ENCODE peak calls at places on chromosomes 7 and 10, in eight cellular contexts. One of them, this sample, is unnamed.
A peak's percentile ranks its signal among the peaks of the same experiment; 100 is the strongest.

GRCh38 chr7:102236592-102237287 is 49.9 kb upstream of the SH2B2 start:
- DNase-seq in HCT116: peak; percentile 28
- DNase-seq in AG04450: peak; percentile 24
- DNase-seq in cardiac fibroblast: peak; percentile 76
- DNase-seq in OCI-LY7: peak; percentile 57
- DNase-seq in astrocyte of the spinal cord: peak; percentile 65
- DNase-seq in lower lobe of right lung: no peak
- DNase-seq in nephron progenitor cell: peak; percentile 72
- DNase-seq in this sample: peak; percentile 67

GRCh38 chr10:35564276-35564982 is 40.7 kb upstream of the GJD4 start:
- DNase-seq in lower lobe of right lung: no peak
- DNase-seq in astrocyte of the spinal cord: peak; percentile 47
- DNase-seq in nephron progenitor cell: no peak
- DNase-seq in OCI-LY7: peak; percentile 62
- DNase-seq in cardiac fibroblast: peak; percentile 64
- DNase-seq in AG04450: no peak
- DNase-seq in HCT116: no peak
- DNase-seq in this sample: no peak

GRCh38 chr10:2839081-2839725 is 228.1 kb upstream of the PFKP start:
- DNase-seq in OCI-LY7: peak; percentile 24
- DNase-seq in nephron progenitor cell: peak; percentile 54
- DNase-seq in HCT116: no peak
- DNase-seq in AG04450: no peak
- DNase-seq in lower lobe of right lung: peak; percentile 55
- DNase-seq in cardiac fibroblast: peak; percentile 15
- DNase-seq in astrocyte of the spinal cord: no peak
- DNase-seq in this sample: peak; percentile 64

GRCh38 chr10:14016011-14016536 is 314.6 kb downstream of the FRMD4A start:
- DNase-seq in nephron progenitor cell: no peak
- DNase-seq in cardiac fibroblast: peak; percentile 63
- DNase-seq in astrocyte of the spinal cord: no peak
- DNase-seq in HCT116: no peak
- DNase-seq in OCI-LY7: no peak
- DNase-seq in AG04450: no peak
- DNase-seq in lower lobe of right lung: peak; percentile 57
- DNase-seq in this sample: no peak

GRCh38 chr7:80135306-80136104 is 874 bp downstream of the GNAI1 start:
- DNase-seq in astrocyte of the spinal cord: peak; percentile 35
- DNase-seq in lower lobe of right lung: no peak
- DNase-seq in cardiac fibroblast: peak; percentile 46
- DNase-seq in OCI-LY7: no peak
- DNase-seq in AG04450: no peak
- DNase-seq in nephron progenitor cell: peak; percentile 71
- DNase-seq in HCT116: no peak
- DNase-seq in this sample: no peak

GRCh38 chr10:42940487-42941157 is 136.2 kb upstream of the RET start:
- DNase-seq in cardiac fibroblast: no peak
- DNase-seq in nephron progenitor cell: no peak
- DNase-seq in AG04450: no peak
- DNase-seq in HCT116: no peak
- DNase-seq in OCI-LY7: no peak
- DNase-seq in astrocyte of the spinal cord: no peak
- DNase-seq in lower lobe of right lung: peak; percentile 43
- DNase-seq in this sample: no peak

GRCh38 chr10:12950583-12951128 is 50.9 kb downstream of the CCDC3 start:
- DNase-seq in lower lobe of right lung: no peak
- DNase-seq in HCT116: no peak
- DNase-seq in astrocyte of the spinal cord: no peak
- DNase-seq in OCI-LY7: no peak
- DNase-seq in cardiac fibroblast: no peak
- DNase-seq in nephron progenitor cell: no peak
- DNase-seq in AG04450: no peak
- DNase-seq in this sample: no peak

GRCh38 chr7:55534916-55535636 is 37.2 kb downstream of the VOPP1 start:
- DNase-seq in OCI-LY7: peak; percentile 56
- DNase-seq in lower lobe of right lung: no peak
- DNase-seq in nephron progenitor cell: no peak
- DNase-seq in AG04450: no peak
- DNase-seq in cardiac fibroblast: no peak
- DNase-seq in HCT116: no peak
- DNase-seq in astrocyte of the spinal cord: no peak
- DNase-seq in this sample: no peak

GRCh38 chr7:155260498-155260872 is 37.2 kb upstream of the INSIG1 start:
- DNase-seq in astrocyte of the spinal cord: no peak
- DNase-seq in OCI-LY7: no peak
- DNase-seq in AG04450: no peak
- DNase-seq in lower lobe of right lung: no peak
- DNase-seq in nephron progenitor cell: no peak
- DNase-seq in HCT116: no peak
- DNase-seq in cardiac fibroblast: no peak
- DNase-seq in this sample: no peak

GRCh38 chr10:33180390-33180789 is 154.1 kb downstream of the NRP1 start:
- DNase-seq in nephron progenitor cell: no peak
- DNase-seq in AG04450: no peak
- DNase-seq in HCT116: no peak
- DNase-seq in cardiac fibroblast: peak; percentile 26
- DNase-seq in OCI-LY7: no peak
- DNase-seq in astrocyte of the spinal cord: no peak
- DNase-seq in lower lobe of right lung: no peak
- DNase-seq in this sample: no peak

GRCh38 chr7:39838326-39838725 is 111.7 kb upstream of the CDK13 start:
- DNase-seq in HCT116: peak; percentile 6
- DNase-seq in AG04450: no peak
- DNase-seq in astrocyte of the spinal cord: peak; percentile 34
- DNase-seq in cardiac fibroblast: peak; percentile 61
- DNase-seq in nephron progenitor cell: no peak
- DNase-seq in lower lobe of right lung: no peak
- DNase-seq in OCI-LY7: peak; percentile 1
- DNase-seq in this sample: no peak

GRCh38 chr10:13453896-13454295 is 74.9 kb downstream of the BEND7 start:
- DNase-seq in cardiac fibroblast: no peak
- DNase-seq in nephron progenitor cell: no peak
- DNase-seq in HCT116: no peak
- DNase-seq in OCI-LY7: no peak
- DNase-seq in AG04450: no peak
- DNase-seq in lower lobe of right lung: no peak
- DNase-seq in astrocyte of the spinal cord: no peak
- DNase-seq in this sample: no peak

GRCh38 chr10:67772894-67773511 is 65.0 kb downstream of the DNAJC12 start:
- DNase-seq in AG04450: peak; percentile 18
- DNase-seq in nephron progenitor cell: no peak
- DNase-seq in lower lobe of right lung: no peak
- DNase-seq in OCI-LY7: peak; percentile 86
- DNase-seq in cardiac fibroblast: peak; percentile 12
- DNase-seq in HCT116: no peak
- DNase-seq in astrocyte of the spinal cord: peak; percentile 67
- DNase-seq in this sample: no peak

GRCh38 chr10:52864459-52865106 is 92.0 kb upstream of the MBL2 start:
- DNase-seq in AG04450: peak; percentile 97
- DNase-seq in astrocyte of the spinal cord: peak; percentile 98
- DNase-seq in OCI-LY7: no peak
- DNase-seq in cardiac fibroblast: peak; percentile 92
- DNase-seq in nephron progenitor cell: no peak
- DNase-seq in lower lobe of right lung: no peak
- DNase-seq in HCT116: no peak
- DNase-seq in this sample: no peak

GRCh38 chr7:31814187-31814586 is 127.2 kb downstream of the PPP1R17 start:
- DNase-seq in HCT116: no peak
- DNase-seq in astrocyte of the spinal cord: peak; percentile 23
- DNase-seq in lower lobe of right lung: no peak
- DNase-seq in AG04450: no peak
- DNase-seq in OCI-LY7: no peak
- DNase-seq in nephron progenitor cell: no peak
- DNase-seq in cardiac fibroblast: peak; percentile 31
- DNase-seq in this sample: peak; percentile 8

GRCh38 chr7:136183981-136184380 is 206.8 kb upstream of the MTPN start:
- DNase-seq in lower lobe of right lung: no peak
- DNase-seq in nephron progenitor cell: no peak
- DNase-seq in HCT116: no peak
- DNase-seq in AG04450: no peak
- DNase-seq in cardiac fibroblast: no peak
- DNase-seq in astrocyte of the spinal cord: peak; percentile 4
- DNase-seq in OCI-LY7: no peak
- DNase-seq in this sample: peak; percentile 9

GRCh38 chr10:86255405-86256251 is 111.0 kb downstream of the GRID1 start:
- DNase-seq in astrocyte of the spinal cord: no peak
- DNase-seq in cardiac fibroblast: no peak
- DNase-seq in OCI-LY7: no peak
- DNase-seq in nephron progenitor cell: no peak
- DNase-seq in lower lobe of right lung: no peak
- DNase-seq in HCT116: no peak
- DNase-seq in AG04450: no peak
- DNase-seq in this sample: no peak

DNA sequence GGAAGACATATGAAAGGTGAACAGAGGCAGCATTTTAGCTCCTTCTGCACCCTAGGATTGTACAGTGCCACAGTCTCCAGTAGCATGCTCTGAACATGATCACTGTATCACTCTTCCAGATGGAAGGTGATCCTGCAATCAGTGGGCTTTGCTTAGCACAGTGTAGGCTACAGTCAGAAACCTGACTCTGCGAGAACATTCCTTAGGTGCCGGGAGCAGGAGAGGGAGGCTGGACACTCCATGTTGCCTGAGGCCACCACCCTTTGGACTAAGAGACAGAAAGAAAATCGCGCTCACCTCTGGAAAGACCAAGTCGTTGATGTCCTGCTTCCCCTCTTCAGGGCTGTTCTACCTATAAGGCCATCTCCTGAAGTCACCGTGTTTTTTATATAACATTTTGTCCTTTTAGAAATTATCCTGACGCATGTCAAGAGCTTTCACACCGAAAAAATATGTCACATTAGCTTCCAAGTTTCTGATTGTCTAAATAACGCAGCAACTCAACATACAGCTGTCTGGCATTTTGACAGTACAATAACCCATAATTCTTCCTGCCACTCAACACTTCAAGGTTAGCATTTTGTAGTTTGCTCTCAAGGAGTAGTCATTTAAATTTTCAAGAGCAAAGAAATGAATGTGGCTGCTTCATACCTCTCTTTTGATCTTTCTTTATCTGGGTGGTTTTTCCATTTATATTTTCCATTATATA is 563.1 kb downstream of the LRMDA start:
- DNase-seq in nephron progenitor cell: no peak
- DNase-seq in OCI-LY7: no peak
- DNase-seq in HCT116: no peak
- DNase-seq in lower lobe of right lung: no peak
- DNase-seq in AG04450: no peak
- DNase-seq in astrocyte of the spinal cord: no peak
- DNase-seq in cardiac fibroblast: no peak
- DNase-seq in this sample: no peak
- TF ChIP-seq CTCF in nephron progenitor cell: no peak
- TF ChIP-seq CTCF in OCI-LY7: no peak
- TF ChIP-seq CTCF in HCT116: no peak
- TF ChIP-seq CTCF in lower lobe of right lung: no peak
- TF ChIP-seq CTCF in AG04450: no peak
- TF ChIP-seq CTCF in astrocyte of the spinal cord: no peak
- TF ChIP-seq CTCF in cardiac fibroblast: no peak
- TF ChIP-seq CTCF in this sample: no peak

GRCh38 chr7:43511769-43512515 is 71.0 kb upstream of the STK17A start:
- DNase-seq in cardiac fibroblast: no peak
- DNase-seq in OCI-LY7: no peak
- DNase-seq in HCT116: no peak
- DNase-seq in AG04450: no peak
- DNase-seq in nephron progenitor cell: no peak
- DNase-seq in lower lobe of right lung: no peak
- DNase-seq in astrocyte of the spinal cord: no peak
- DNase-seq in this sample: no peak
- TF ChIP-seq CTCF in cardiac fibroblast: no peak
- TF ChIP-seq CTCF in OCI-LY7: no peak
- TF ChIP-seq CTCF in HCT116: no peak
- TF ChIP-seq CTCF in AG04450: no peak
- TF ChIP-seq CTCF in nephron progenitor cell: no peak
- TF ChIP-seq CTCF in lower lobe of right lung: no peak
- TF ChIP-seq CTCF in astrocyte of the spinal cord: no peak
- TF ChIP-seq CTCF in this sample: no peak

DNA sequence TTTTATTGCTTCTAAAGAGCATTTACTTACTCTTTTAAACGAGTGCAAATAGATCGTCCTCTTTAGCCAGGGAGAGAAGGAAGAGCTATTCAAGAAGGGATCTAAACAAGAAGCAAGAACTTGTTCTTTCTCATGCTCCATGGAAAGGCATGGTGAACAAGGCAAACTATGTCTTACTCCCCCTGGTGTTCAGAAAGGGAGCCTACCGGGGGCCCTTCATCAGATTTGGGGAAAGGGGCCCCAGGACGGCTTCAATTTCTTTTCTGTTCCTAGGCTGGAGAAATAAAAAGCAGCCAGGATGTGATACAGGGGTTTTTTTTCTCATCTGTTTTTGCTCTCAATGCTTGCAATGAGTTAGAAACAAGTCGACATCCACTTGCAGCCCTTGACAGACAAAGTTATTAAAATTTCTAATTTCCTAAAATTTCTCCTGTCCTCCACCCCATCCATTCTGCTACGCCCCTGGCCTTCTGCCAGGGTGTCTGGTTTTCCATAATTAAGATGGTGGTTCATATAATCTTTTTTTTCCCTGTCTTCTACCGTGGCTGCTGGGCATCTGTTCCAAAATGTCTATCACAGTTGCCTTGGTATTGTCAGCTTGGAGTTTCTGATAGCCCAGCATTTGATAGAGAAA is 214.4 kb downstream of the CREB5 start:
- DNase-seq in lower lobe of right lung: no peak
- DNase-seq in astrocyte of the spinal cord: peak; percentile 46
- DNase-seq in HCT116: peak; percentile 40
- DNase-seq in AG04450: no peak
- DNase-seq in OCI-LY7: peak; percentile 52
- DNase-seq in cardiac fibroblast: peak; percentile 61
- DNase-seq in nephron progenitor cell: peak; percentile 30
- DNase-seq in this sample: peak; percentile 51
- TF ChIP-seq CTCF in lower lobe of right lung: peak; percentile 70
- TF ChIP-seq CTCF in astrocyte of the spinal cord: peak; percentile 78
- TF ChIP-seq CTCF in HCT116: peak; percentile 48
- TF ChIP-seq CTCF in AG04450: peak; percentile 66
- TF ChIP-seq CTCF in OCI-LY7: peak; percentile 86
- TF ChIP-seq CTCF in cardiac fibroblast: peak; percentile 68
- TF ChIP-seq CTCF in nephron progenitor cell: peak; percentile 68
- TF ChIP-seq CTCF in this sample: peak; percentile 77

DNA sequence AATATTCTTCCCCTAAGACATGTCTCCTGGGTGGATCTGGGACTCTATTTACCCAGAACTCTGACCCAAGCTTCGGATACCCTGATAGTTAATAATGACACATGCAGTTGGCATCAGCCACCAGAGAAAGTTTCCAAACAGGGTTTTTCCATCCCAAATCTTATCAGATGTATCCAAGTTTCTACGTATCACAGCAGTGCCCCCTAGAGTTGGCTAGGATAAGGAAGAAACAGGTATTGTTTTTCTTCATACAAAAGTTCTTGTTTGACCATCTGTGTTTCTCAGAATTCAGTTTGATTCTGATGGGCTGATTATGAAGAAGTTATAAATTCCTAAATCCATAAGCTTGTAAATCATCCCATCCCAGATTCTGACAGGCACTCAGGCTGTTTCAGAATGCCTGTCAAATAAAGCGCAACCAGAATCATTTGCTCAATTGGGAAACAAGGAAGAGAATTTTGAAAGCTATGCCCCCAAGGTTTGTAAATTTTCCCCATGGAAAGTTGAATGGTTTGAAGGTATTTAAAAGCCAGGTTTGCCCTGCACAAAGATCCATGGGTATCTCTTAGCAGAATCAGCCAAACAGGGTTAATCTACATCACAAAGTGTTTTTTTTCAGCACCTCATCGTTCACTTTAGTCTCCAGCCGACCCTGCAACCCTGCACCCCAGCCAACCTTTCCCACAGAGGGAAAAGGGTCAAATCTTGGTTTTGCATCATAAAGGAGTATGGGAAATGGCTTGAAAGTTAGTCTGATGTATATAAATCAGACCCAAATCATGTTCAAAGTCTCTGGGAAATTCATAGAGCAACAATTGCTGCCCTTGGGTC is 47.4 kb downstream of the NRAP start:
- DNase-seq in nephron progenitor cell: peak; percentile 23
- DNase-seq in HCT116: peak; percentile 16
- DNase-seq in astrocyte of the spinal cord: no peak
- DNase-seq in lower lobe of right lung: no peak
- DNase-seq in AG04450: no peak
- DNase-seq in OCI-LY7: peak; percentile 1
- DNase-seq in cardiac fibroblast: peak; percentile 4
- DNase-seq in this sample: peak; percentile 11
- TF ChIP-seq CTCF in nephron progenitor cell: peak; percentile 64
- TF ChIP-seq CTCF in HCT116: peak; percentile 53
- TF ChIP-seq CTCF in astrocyte of the spinal cord: peak; percentile 46
- TF ChIP-seq CTCF in lower lobe of right lung: peak; percentile 18
- TF ChIP-seq CTCF in AG04450: peak; percentile 30
- TF ChIP-seq CTCF in OCI-LY7: peak; percentile 72
- TF ChIP-seq CTCF in cardiac fibroblast: no peak
- TF ChIP-seq CTCF in this sample: peak; percentile 36

This sample was measured in endothelial cell.